ENCODE peak calls at places on chromosomes 2 and 18, in six cellular contexts. J is CD4-positive, alpha-beta T cell; B is astrocyte; O is heart right ventricle; R is adrenal gland; Q is cardiac muscle cell. P is an unnamed sample.

GRCh38 chr2:146321175-146321574 is 1523.7 kb upstream of the ACVR2A start:
- DNase-seq in J (no peak), R (no peak), O (no peak), Q (no peak), B (peak), P (peak)

GRCh38 chr2:56009758-56010534 is 86.4 kb upstream of the EFEMP1 start:
- DNase-seq in R (no peak), B (peak), J (no peak), O (no peak), Q (peak), P (peak)

GRCh38 chr2:237978058-237978712 is 11.4 kb downstream of the UBE2F start:
- DNase-seq in O (peak), Q (no peak), J (no peak), R (no peak), B (no peak), P (no peak)

GRCh38 chr2:10981941-10982381 is 70.2 kb downstream of the KCNF1 start:
- DNase-seq in Q (no peak), O (peak), B (no peak), R (no peak), J (no peak), P (no peak)

GRCh38 chr18:23636041-23636399 is 26.7 kb downstream of the ANKRD29 start:
- DNase-seq in O (no peak), Q (no peak), J (no peak), B (no peak), R (no peak), P (no peak)

GRCh38 chr2:3628241-3628679 is 29.7 kb upstream of the ALLC start:
- DNase-seq in O (peak), B (no peak), Q (no peak), J (no peak), R (no peak), P (no peak)

GRCh38 chr2:47283687-47284086 is 119.3 kb upstream of the MSH2 start:
- DNase-seq in J (no peak), B (no peak), O (no peak), Q (no peak), R (no peak), P (no peak)

GRCh38 chr2:106107509-106108131 is 86.5 kb downstream of the UXS1 start:
- DNase-seq in B (peak), O (no peak), R (no peak), Q (no peak), J (no peak), P (peak)

GRCh38 chr2:197453914-197454398 is 604 bp downstream of the COQ10B start:
- DNase-seq in J (no peak), R (peak), B (peak), O (no peak), Q (peak), P (no peak)

GRCh38 chr2:8794923-8795825 is 42.2 kb downstream of the KIDINS220 start:
- DNase-seq in B (peak), R (no peak), Q (no peak), J (no peak), O (no peak), P (no peak)

GRCh38 chr2:64448069-64448468 is 5.9 kb upstream of the LGALSL start:
- DNase-seq in Q (no peak), O (no peak), J (no peak), B (peak), R (no peak), P (no peak)

GRCh38 chr2:95314964-95315611 is 17.9 kb downstream of the KCNIP3 start:
- DNase-seq in O (no peak), R (no peak), B (no peak), J (no peak), Q (peak), P (peak)

GRCh38 chr2:30958571-30959220 is 151.4 kb upstream of the CAPN13 start:
- DNase-seq in O (no peak), B (no peak), J (no peak), Q (no peak), R (no peak), P (no peak)

GRCh38 chr2:40101076-40101688 is 322.1 kb upstream of the THUMPD2 start:
- DNase-seq in B (peak), O (no peak), J (no peak), Q (no peak), R (no peak), P (peak)

GRCh38 chr2:126824663-126825062 is 74.0 kb upstream of the TEX51 start:
- DNase-seq in Q (no peak), B (no peak), J (no peak), O (no peak), R (no peak), P (no peak)

GRCh38 chr2:126825306-126825705 is 73.4 kb upstream of the TEX51 start:
- DNase-seq in R (no peak), J (no peak), B (no peak), O (no peak), Q (no peak), P (no peak)

GRCh38 chr2:126822921-126823320 is 75.8 kb upstream of the TEX51 start:
- DNase-seq in O (no peak), Q (no peak), R (no peak), B (no peak), J (no peak), P (no peak)

GRCh38 chr2:126822115-126822514 is 76.6 kb upstream of the TEX51 start:
- DNase-seq in J (no peak), B (no peak), R (no peak), Q (no peak), O (no peak), P (no peak)

GRCh38 chr2:126823951-126824350 is 74.7 kb upstream of the TEX51 start:
- DNase-seq in Q (no peak), B (no peak), O (no peak), J (no peak), R (no peak), P (no peak)
- TF ChIP-seq CTCF in Q (no peak), B (no peak), O (no peak), J (no peak), R (no peak), P (no peak)

GRCh38 chr2:239105234-239105633 is 257.3 kb downstream of the TWIST2 start:
- DNase-seq in J (no peak), Q (no peak), B (no peak), R (no peak), O (no peak), P (no peak)
- H3K27ac ChIP-seq in J (no peak), Q (no peak), B (no peak), R (no peak), O (no peak), P (no peak)

DNA sequence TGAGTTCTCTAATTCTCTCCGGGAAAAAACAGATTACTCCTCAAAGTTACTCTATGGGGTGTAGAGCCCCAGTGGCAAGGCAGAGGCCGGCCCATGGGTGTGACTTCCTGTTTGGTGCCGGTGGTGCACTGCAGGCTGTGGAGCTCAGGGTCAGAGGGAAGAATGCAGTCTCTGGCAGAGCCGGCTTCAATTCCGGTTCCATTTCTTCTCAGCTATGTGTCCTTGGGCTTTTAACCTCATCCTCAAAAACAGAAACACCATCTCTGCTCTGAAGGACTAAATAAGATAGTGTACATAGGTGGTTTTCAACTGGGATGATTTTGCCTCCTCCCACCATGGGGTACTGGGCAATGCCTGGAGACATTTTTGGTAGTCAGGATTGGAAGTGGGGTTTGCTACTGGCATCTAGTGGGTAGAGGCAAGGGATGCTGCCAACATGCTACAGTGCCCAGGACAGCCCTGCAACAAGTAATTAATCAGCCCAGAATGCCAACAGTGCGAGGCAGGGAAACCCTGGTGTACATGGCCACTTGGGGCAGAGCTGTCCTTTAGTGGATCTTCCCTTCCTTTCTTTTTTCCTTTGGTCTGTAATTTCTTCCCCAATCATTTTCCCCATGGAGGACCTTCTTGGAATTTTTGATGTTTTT is 81.2 kb downstream of the INSIG2 start:
- DNase-seq in Q (no peak), O (no peak), J (no peak), R (peak), B (no peak), P (no peak)
- TF ChIP-seq CTCF in Q (no peak), O (no peak), J (no peak), R (no peak), B (no peak), P (no peak)

DNA sequence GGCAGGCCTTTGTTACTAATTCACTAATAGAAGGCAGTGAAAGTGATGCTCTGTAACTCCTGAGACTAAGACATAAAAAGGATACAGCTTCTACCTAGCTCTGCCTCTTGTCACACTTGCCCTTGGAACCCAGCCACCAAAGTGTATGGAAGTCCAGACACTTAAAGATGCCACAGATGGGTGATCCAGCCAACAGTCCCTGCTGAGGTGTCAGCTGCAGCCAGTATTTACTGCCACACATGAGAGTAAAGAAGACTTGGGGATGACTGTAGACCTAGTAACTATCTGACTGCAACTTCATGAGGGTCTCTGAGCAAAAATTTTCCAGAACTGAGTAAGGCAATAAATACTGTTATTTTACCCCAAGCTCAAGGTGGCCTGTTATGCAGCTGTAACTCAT is 8.8 kb downstream of the IMMT start:
- DNase-seq in O (no peak), Q (peak), B (no peak), J (no peak), R (no peak), P (no peak)
- H3K27ac ChIP-seq in O (no peak), Q (no peak), B (no peak), J (peak), R (no peak), P (no peak)

GRCh38 chr2:23294238-23294637 is 90.7 kb upstream of the KLHL29 start:
- DNase-seq in B (no peak), J (no peak), O (no peak), R (no peak), Q (no peak), P (no peak)
- TF ChIP-seq CTCF in B (no peak), J (no peak), O (no peak), R (no peak), Q (no peak), P (no peak)

DNA sequence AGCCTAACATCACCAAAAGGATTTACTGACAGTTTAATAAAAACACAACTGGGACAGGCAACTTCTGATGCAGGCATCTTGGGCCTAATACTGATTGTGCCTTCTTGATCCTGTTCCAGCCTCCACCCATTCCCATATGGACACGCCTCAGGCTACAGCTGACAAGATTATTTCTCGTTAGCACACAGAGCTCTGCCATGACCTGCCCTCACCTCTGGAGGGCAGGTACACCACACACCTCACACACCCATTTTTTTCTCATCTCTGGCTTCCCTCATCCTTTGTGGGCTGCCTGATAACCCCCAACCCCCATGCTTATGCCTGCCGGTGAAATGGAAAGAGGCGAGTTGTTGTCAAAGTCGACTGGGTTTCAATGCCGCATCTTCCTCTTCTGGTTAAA is 147.0 kb downstream of the ANTXR1 start:
- DNase-seq in R (no peak), J (no peak), Q (no peak), B (no peak), O (no peak), P (no peak)
- H3K27ac ChIP-seq in R (no peak), J (no peak), Q (no peak), B (no peak), O (no peak), P (no peak)

GRCh38 chr2:127528487-127528886 is 2.2 kb upstream of the IWS1 start:
- DNase-seq in R (no peak), B (no peak), J (no peak), O (no peak), Q (no peak), P (no peak)

GRCh38 chr2:127525692-127526141 is 572 bp downstream of the IWS1 start:
- DNase-seq in Q (peak), B (peak), R (peak), J (no peak), O (no peak), P (peak)

GRCh38 chr2:127523269-127523930 is 2.9 kb downstream of the IWS1 start:
- DNase-seq in B (no peak), Q (no peak), J (no peak), O (no peak), R (no peak), P (no peak)

GRCh38 chr2:127526940-127527804 is 883 bp upstream of the IWS1 start:
- DNase-seq in B (no peak), J (no peak), R (no peak), Q (no peak), O (no peak), P (no peak)

DNA sequence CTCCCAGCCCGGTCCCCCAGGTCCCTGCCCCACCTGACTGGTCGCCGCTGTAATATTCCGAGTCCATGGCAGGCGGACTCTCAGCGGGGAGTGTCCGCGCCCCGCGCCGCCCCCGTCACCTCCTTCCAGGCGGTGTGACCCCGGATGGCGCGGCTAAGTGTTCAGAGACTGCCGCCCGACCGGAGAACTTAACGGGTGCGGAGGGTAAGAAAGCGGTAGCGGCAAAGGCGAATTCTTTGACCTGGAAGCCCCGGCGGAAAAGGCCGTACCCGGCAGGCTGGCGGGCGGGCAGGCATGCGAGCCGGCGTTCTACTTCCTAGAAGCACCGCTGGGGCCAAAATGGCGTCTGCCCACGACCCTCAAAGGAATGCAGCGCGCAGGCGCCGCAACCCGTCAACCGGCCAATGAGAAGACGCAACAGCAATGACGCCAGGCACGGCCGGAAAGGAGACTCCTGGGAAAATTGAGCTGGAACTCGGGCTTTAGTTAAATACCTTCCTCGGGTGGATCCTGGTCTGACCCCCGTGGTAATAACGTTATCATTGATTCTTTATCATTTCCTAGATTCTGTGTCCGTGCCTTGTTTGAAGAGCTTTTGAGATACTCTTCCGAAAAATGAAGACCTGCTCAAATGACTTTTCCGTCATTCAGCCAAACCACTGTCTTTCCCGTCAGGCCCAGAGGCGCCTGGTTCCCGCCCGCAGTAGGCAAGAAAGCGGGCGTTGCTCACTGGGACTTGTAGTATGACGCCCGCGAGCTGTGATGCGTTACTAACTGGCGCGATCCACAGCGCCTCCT is at the start of gene IWS1:
- DNase-seq in J (peak), O (peak), B (peak), R (peak), Q (peak), P (peak)
- TF ChIP-seq CTCF in J (no peak), O (peak), B (no peak), R (peak), Q (peak), P (peak)

DNA sequence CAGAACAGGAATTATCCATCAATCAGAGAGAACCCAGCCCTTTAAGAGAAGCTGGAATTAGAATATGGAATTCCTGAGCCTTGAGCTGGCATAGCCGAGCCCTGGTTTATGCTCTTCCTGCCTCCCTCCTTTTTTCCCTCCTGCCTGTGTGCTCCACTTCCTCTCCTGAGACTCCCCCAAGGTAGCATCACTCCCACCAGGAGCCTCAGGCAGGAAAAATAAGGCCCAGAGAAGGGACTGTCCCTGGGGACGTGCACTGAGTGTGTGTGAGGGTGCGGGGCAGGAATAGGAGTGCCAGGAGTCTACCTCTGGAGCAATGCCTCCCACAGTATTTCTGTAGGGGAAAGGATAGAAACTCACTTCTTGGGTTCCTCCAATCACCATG is 87.0 kb downstream of the SEMA4F start:
- DNase-seq in Q (no peak), R (no peak), J (no peak), B (no peak), O (no peak), P (no peak)
- H3K27ac ChIP-seq in Q (no peak), R (no peak), J (no peak), B (peak), O (no peak), P (no peak)

P was measured in brain microvascular endothelial cell.